ENCODE peak calls at places on chromosomes 13 and 19, in eight cellular contexts. Y, G, O, N, U, P, C and T are unnamed samples. For H3K36me3 and H3K9me3, the result is how much of the 10 kb centered on the place peaks cover.

GRCh38 chr13:31485651-31486051 is 253.7 kb upstream of the RXFP2 start:
- DNase-seq in Y (no peak), G (no peak), O (no peak), N (no peak), U (no peak), P (no peak), C (no peak), T (no peak)

GRCh38 chr19:37902668-37903067 is 3.7 kb downstream of the WDR87 start:
- DNase-seq in Y (peak), G (peak), O (peak), N (peak), U (peak), P (peak), C (peak), T (peak)

GRCh38 chr13:72304121-72304745 is 423.2 kb downstream of the MZT1 start:
- DNase-seq in Y (no peak), G (no peak), O (no peak), N (no peak), U (no peak), P (no peak), C (no peak), T (no peak)

GRCh38 chr13:103926118-103926517 is 859.9 kb upstream of the SLC10A2 start:
- DNase-seq in Y (no peak), G (no peak), O (no peak), N (no peak), U (no peak), P (no peak), C (no peak), T (no peak)

GRCh38 chr19:46126086-46126485 is 1.6 kb upstream of the IGFL3 start:
- DNase-seq in Y (no peak), G (no peak), O (no peak), N (no peak), U (no peak), P (no peak), C (no peak), T (no peak)

GRCh38 chr13:48560657-48561337 is 27.9 kb upstream of the RCBTB2 start:
- DNase-seq in Y (no peak), G (no peak), O (no peak), N (no peak), U (no peak), P (no peak), C (no peak), T (no peak)

GRCh38 chr13:41058229-41059070 is 2.9 kb upstream of the WBP4 start:
- DNase-seq in Y (no peak), G (no peak), O (no peak), N (no peak), U (no peak), P (no peak), C (no peak), T (no peak)

GRCh38 chr19:35248310-35249145 is at the start of gene LSR:
- DNase-seq in Y (no peak), G (peak), O (peak), N (no peak), U (peak), P (no peak), C (no peak), T (peak)

GRCh38 chr13:32150239-32150638 is 118.7 kb downstream of the FRY start:
- DNase-seq in Y (no peak), G (no peak), O (no peak), N (no peak), U (peak), P (no peak), C (peak), T (no peak)

GRCh38 chr19:38989066-38989605 is 13.6 kb upstream of the FBXO17 start:
- DNase-seq in Y (no peak), G (no peak), O (no peak), N (no peak), U (peak), P (no peak), C (no peak), T (peak)

GRCh38 chr19:33740811-33741396 is 55.8 kb upstream of the KCTD15 start:
- DNase-seq in Y (no peak), G (no peak), O (no peak), N (no peak), U (peak), P (no peak), C (no peak), T (peak)

GRCh38 chr13:25865391-25865790 is 186.4 kb downstream of the SHISA2 start:
- DNase-seq in Y (no peak), G (no peak), O (no peak), N (no peak), U (no peak), P (no peak), C (no peak), T (no peak)

GRCh38 chr13:25232937-25233515 is 54.3 kb downstream of the MTMR6 start:
- DNase-seq in Y (no peak), G (no peak), O (peak), N (no peak), U (no peak), P (no peak), C (no peak), T (no peak)

GRCh38 chr13:44014501-44014900 is 134.8 kb downstream of the LACC1 start:
- DNase-seq in Y (no peak), G (no peak), O (no peak), N (no peak), U (no peak), P (no peak), C (no peak), T (no peak)

GRCh38 chr19:30223866-30224688 is 148.1 kb upstream of the ZNF536 start:
- DNase-seq in Y (no peak), G (no peak), O (no peak), N (no peak), U (no peak), P (no peak), C (no peak), T (no peak)

GRCh38 chr19:15251749-15252397 is 19.6 kb upstream of the EPHX3 start:
- DNase-seq in Y (peak), G (no peak), O (no peak), N (peak), U (peak), P (peak), C (peak), T (peak)

GRCh38 chr13:86757236-86757978 is 913.8 kb upstream of the SLITRK5 start:
- DNase-seq in Y (no peak), G (peak), O (no peak), N (no peak), U (no peak), P (no peak), C (no peak), T (no peak)

GRCh38 chr13:29494520-29494919 is 101.0 kb downstream of the SLC7A1 start:
- DNase-seq in Y (no peak), G (no peak), O (no peak), N (no peak), U (no peak), P (no peak), C (no peak), T (no peak)

GRCh38 chr19:682678-683320 is 6.6 kb downstream of the FSTL3 start:
- DNase-seq in Y (no peak), G (no peak), O (no peak), N (no peak), U (no peak), P (no peak), C (no peak), T (no peak)

GRCh38 chr19:13366529-13367143 is 139.6 kb downstream of the CACNA1A start:
- DNase-seq in Y (no peak), G (no peak), O (peak), N (no peak), U (no peak), P (no peak), C (no peak), T (no peak)

GRCh38 chr19:38769635-38770211 is 3.6 kb downstream of the LGALS7 start:
- DNase-seq in Y (peak), G (peak), O (peak), N (peak), U (peak), P (peak), C (peak), T (peak)

GRCh38 chr13:59312776-59313175 is 851.0 kb downstream of the DIAPH3 start:
- DNase-seq in Y (no peak), G (no peak), O (no peak), N (no peak), U (no peak), P (no peak), C (no peak), T (no peak)

GRCh38 chr19:3423183-3423829 is 56.9 kb downstream of the NFIC start:
- DNase-seq in Y (peak), G (no peak), O (no peak), N (no peak), U (peak), P (peak), C (no peak), T (no peak)

GRCh38 chr19:7928334-7928706 is 2.4 kb upstream of the CTXN1 start:
- DNase-seq in Y (no peak), G (no peak), O (no peak), N (no peak), U (no peak), P (no peak), C (peak), T (no peak)

GRCh38 chr13:44199627-44200207 is 173.9 kb upstream of the SERP2 start:
- DNase-seq in Y (peak), G (no peak), O (no peak), N (no peak), U (no peak), P (peak), C (no peak), T (no peak)

GRCh38 chr19:40320558-40320935 is 27.6 kb downstream of the C19orf47 start:
- DNase-seq in Y (no peak), G (no peak), O (no peak), N (no peak), U (no peak), P (no peak), C (no peak), T (no peak)
- H3K36me3 ChIP-seq in Y (half or more), G (half or more), O (under half), N (under half), U (under half), P (half or more), C (under half), T (half or more)

GRCh38 chr13:37602743-37603381 is 4.3 kb upstream of the POSTN start:
- DNase-seq in Y (no peak), G (no peak), O (no peak), N (no peak), U (no peak), P (no peak), C (no peak), T (no peak)

GRCh38 chr13:37597477-37597876 is 1.1 kb downstream of the POSTN start:
- DNase-seq in Y (no peak), G (no peak), O (no peak), N (no peak), U (no peak), P (no peak), C (no peak), T (no peak)

GRCh38 chr13:37595162-37595561 is 3.4 kb downstream of the POSTN start:
- DNase-seq in Y (no peak), G (no peak), O (no peak), N (no peak), U (no peak), P (no peak), C (no peak), T (no peak)

GRCh38 chr13:37599509-37599908 is 941 bp upstream of the POSTN start:
- DNase-seq in Y (no peak), G (no peak), O (no peak), N (no peak), U (no peak), P (no peak), C (no peak), T (no peak)

DNA sequence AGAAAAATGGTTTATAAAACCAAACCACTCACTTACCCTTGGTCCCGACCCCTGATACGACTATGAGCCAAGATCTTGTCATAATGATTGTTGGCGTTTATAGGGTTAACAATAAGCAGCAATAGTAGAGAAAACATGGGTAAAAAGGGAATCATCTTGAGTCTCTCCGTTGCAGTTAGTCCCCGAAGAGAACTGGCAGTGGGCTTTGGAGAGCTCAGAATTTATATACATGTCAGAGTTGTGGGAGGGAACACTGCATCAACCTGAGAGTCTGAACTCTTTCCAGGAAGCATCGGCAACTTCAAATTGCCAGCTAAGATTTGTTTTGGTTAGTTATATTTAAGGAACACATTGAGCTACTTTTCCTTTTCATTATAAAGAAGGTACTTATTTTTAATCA is at the start of gene POSTN:
- DNase-seq in Y (no peak), G (no peak), O (no peak), N (no peak), U (no peak), P (no peak), C (peak), T (no peak)
- H3K9me3 ChIP-seq in Y (under half), G (under half), O (under half), N (under half), U (under half), P (under half), C (under half), T (under half)

DNA sequence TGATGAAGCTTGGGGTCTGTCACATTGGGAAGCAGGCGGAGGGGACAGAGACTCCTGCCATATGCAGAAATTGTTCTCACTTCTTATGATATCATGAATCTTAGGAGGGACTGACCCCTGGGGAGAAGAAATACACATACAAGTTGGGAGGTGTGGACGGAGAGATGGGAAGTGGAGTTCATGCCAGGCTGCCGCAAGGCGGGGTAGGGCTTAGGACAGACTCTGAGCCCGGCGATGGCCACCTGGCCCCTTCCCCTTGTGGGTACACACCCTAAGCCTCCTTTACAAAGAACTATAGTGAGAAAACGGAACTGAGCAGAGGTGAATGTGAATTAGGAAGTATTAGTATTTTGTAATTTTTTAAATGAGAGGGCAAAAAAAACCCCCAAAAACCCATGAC is 177.0 kb upstream of the IRS2 start:
- DNase-seq in Y (no peak), G (no peak), O (no peak), N (no peak), U (no peak), P (no peak), C (no peak), T (no peak)
- H3K36me3 ChIP-seq in Y (under half), G (under half), O (under half), N (under half), U (under half), P (under half), C (under half), T (under half)

GRCh38 chr13:93339550-93339949 is 112.9 kb downstream of the GPC6 start:
- DNase-seq in Y (no peak), G (no peak), O (no peak), N (no peak), U (no peak), P (no peak), C (no peak), T (no peak)

GRCh38 chr13:93341517-93341916 is 114.9 kb downstream of the GPC6 start:
- DNase-seq in Y (no peak), G (no peak), O (no peak), N (no peak), U (no peak), P (no peak), C (no peak), T (no peak)

GRCh38 chr13:93338906-93339305 is 112.3 kb downstream of the GPC6 start:
- DNase-seq in Y (no peak), G (no peak), O (no peak), N (no peak), U (no peak), P (no peak), C (no peak), T (no peak)

GRCh38 chr13:93336733-93337132 is 110.1 kb downstream of the GPC6 start:
- DNase-seq in Y (no peak), G (no peak), O (no peak), N (no peak), U (no peak), P (no peak), C (no peak), T (peak)

DNA sequence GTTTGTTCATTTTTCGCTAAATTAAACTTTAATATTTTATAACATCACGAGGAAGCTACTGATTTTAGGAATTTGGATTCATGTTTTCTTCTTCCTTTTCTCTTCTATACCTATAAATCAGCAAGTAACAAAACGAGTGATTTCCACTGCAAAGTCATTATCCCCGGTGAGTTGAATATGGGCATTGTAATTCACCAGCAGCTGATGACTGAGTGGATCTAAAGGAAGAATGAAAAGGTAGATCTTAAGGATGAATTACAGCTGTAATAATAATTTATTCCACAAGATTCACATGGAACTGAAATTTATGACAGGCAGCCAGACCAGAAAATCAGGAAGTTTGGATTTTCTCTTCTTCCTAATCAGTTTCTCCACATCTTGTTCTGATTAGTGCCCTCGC is 111.4 kb downstream of the GPC6 start:
- DNase-seq in Y (no peak), G (no peak), O (no peak), N (no peak), U (no peak), P (no peak), C (no peak), T (no peak)
- H3K9me3 ChIP-seq in Y (under half), G (under half), O (under half), N (under half), U (under half), P (under half), C (under half), T (under half)

GRCh38 chr19:6414793-6415591 is 9.6 kb downstream of the KHSRP start:
- DNase-seq in Y (no peak), G (no peak), O (no peak), N (no peak), U (no peak), P (no peak), C (no peak), T (no peak)

GRCh38 chr19:6414033-6414643 is 10.5 kb downstream of the KHSRP start:
- DNase-seq in Y (no peak), G (no peak), O (no peak), N (no peak), U (no peak), P (no peak), C (no peak), T (no peak)

GRCh38 chr19:6417713-6418561 is 6.7 kb downstream of the KHSRP start:
- DNase-seq in Y (no peak), G (no peak), O (no peak), N (no peak), U (peak), P (no peak), C (peak), T (no peak)

GRCh38 chr19:6416658-6417405 is 7.8 kb downstream of the KHSRP start:
- DNase-seq in Y (no peak), G (no peak), O (no peak), N (no peak), U (no peak), P (no peak), C (no peak), T (no peak)

DNA sequence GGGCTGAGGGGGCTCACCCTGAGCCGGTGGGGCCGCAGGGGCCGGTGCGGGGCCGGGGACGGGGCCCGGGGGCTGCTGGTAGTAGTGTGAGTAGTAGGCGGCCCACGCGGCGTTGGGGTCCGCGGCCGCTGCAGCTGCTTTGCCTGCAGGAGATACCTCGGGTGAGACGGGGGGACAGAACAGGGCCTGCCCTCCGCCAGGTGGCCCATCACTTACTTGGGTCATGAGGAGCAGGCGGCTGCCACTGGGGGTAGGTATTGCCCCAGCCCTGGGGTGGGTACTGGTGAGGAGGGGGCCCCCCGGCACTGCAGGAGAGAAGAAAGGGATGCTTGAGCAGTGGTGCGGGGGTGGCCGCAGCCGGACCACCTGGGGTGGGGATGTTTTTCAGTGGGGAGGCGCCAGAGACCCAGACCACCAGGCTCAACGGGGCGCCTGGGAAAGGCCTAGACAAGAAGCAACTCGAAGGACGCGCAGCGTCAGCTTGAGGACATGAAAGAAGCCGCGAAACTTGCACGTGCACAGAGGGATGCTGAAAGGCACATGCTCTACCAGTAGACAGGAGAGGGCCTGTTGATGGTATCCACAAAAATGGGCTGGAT is 8.9 kb downstream of the KHSRP start:
- DNase-seq in Y (no peak), G (no peak), O (no peak), N (no peak), U (no peak), P (no peak), C (no peak), T (no peak)
- H3K36me3 ChIP-seq in Y (half or more), G (half or more), O (half or more), N (under half), U (under half), P (half or more), C (under half), T (half or more)

DNA sequence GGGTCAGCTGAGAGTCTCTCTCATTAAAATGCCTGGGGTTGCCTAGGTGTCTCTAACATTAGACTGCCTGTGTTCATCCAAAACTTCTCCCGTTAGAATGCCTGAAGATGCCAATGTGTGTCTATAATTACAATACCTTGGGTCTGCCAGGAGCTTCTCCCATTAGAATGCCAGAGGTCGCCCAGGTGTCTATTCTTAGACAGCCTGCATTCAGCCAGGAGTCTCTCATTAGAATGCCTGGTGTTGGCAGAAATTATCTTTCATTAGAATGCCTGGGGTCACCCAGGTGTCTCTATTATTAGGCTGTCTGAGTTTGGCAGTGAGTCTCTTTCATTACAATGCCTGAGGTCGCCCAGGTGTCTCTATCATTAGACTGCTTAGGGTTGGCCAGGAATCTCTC is 1560.2 kb downstream of the UQCRFS1 start:
- DNase-seq in Y (no peak), G (no peak), O (no peak), N (no peak), U (no peak), P (no peak), C (no peak), T (no peak)
- H3K9me3 ChIP-seq in Y (under half), G (under half), O (under half), N (under half), U (under half), P (under half), C (under half), T (under half)

GRCh38 chr19:10134040-10134439 is 14.3 kb upstream of the EIF3G start:
- DNase-seq in Y (no peak), G (no peak), O (no peak), N (no peak), U (no peak), P (no peak), C (no peak), T (no peak)

GRCh38 chr19:10135551-10136334 is 16.0 kb upstream of the EIF3G start:
- DNase-seq in Y (no peak), G (no peak), O (no peak), N (no peak), U (no peak), P (no peak), C (no peak), T (no peak)

GRCh38 chr19:10138879-10139795 is 19.4 kb upstream of the EIF3G start:
- DNase-seq in Y (no peak), G (no peak), O (no peak), N (no peak), U (no peak), P (no peak), C (no peak), T (no peak)

GRCh38 chr19:10137751-10138682 is 18.3 kb upstream of the EIF3G start:
- DNase-seq in Y (no peak), G (no peak), O (no peak), N (no peak), U (no peak), P (no peak), C (no peak), T (no peak)

GRCh38 chr19:10136936-10137335 is 17.2 kb upstream of the EIF3G start:
- DNase-seq in Y (no peak), G (no peak), O (no peak), N (no peak), U (no peak), P (no peak), C (no peak), T (no peak)
- H3K36me3 ChIP-seq in Y (under half), G (half or more), O (under half), N (half or more), U (under half), P (half or more), C (under half), T (half or more)